ENCODE peak calls at places on chromosome 10, in nine cellular contexts. P is transverse colon, M is brain microvascular endothelial cell, S is mammary epithelial cell, Q is choroid plexus epithelial cell, I is tibial artery, C is fibroblast of pulmonary artery, Z is tibial nerve, T is neural crest cell. W is an unnamed sample.

GRCh38 chr10:103193820-103194529 is 903 bp upstream of the NT5C2 start:
- DNase-seq in P (no peak), M (no peak), S (no peak), Q (peak), I (no peak), C (peak), Z (no peak), T (no peak), W (no peak)

GRCh38 chr10:91073301-91073780 is 147.1 kb upstream of the PCGF5 start:
- DNase-seq in P (no peak), M (no peak), S (no peak), Q (no peak), I (no peak), C (no peak), Z (no peak), T (no peak), W (no peak)

GRCh38 chr10:97347317-97347716 is 12.8 kb upstream of the FRAT2 start:
- DNase-seq in P (no peak), M (no peak), S (no peak), Q (no peak), I (no peak), C (no peak), Z (no peak), T (no peak), W (no peak)

GRCh38 chr10:125762692-125763648 is 12.7 kb downstream of the MMP21 start:
- DNase-seq in P (no peak), M (no peak), S (no peak), Q (no peak), I (no peak), C (no peak), Z (no peak), T (no peak), W (no peak)

GRCh38 chr10:86888585-86889381 is 68.6 kb downstream of the MMRN2 start:
- DNase-seq in P (no peak), M (peak), S (peak), Q (peak), I (no peak), C (peak), Z (no peak), T (no peak), W (no peak)

GRCh38 chr10:6204063-6204340 is 1.3 kb downstream of the PFKFB3 start:
- DNase-seq in P (peak), M (no peak), S (no peak), Q (no peak), I (peak), C (no peak), Z (no peak), T (no peak), W (no peak)

GRCh38 chr10:101769541-101770180 is 6.3 kb downstream of the FGF8 start:
- DNase-seq in P (no peak), M (no peak), S (no peak), Q (no peak), I (no peak), C (no peak), Z (no peak), T (no peak), W (no peak)

GRCh38 chr10:17730667-17731066 is 21.3 kb upstream of the TMEM236 start:
- DNase-seq in P (no peak), M (no peak), S (no peak), Q (no peak), I (no peak), C (peak), Z (no peak), T (no peak), W (no peak)

GRCh38 chr10:6558759-6559429 is 21.2 kb downstream of the PRKCQ start:
- DNase-seq in P (no peak), M (no peak), S (no peak), Q (no peak), I (no peak), C (no peak), Z (no peak), T (no peak), W (no peak)

GRCh38 chr10:80429521-80429966 is 21.2 kb downstream of the PRXL2A start:
- DNase-seq in P (peak), M (no peak), S (peak), Q (no peak), I (peak), C (no peak), Z (no peak), T (no peak), W (no peak)

DNA sequence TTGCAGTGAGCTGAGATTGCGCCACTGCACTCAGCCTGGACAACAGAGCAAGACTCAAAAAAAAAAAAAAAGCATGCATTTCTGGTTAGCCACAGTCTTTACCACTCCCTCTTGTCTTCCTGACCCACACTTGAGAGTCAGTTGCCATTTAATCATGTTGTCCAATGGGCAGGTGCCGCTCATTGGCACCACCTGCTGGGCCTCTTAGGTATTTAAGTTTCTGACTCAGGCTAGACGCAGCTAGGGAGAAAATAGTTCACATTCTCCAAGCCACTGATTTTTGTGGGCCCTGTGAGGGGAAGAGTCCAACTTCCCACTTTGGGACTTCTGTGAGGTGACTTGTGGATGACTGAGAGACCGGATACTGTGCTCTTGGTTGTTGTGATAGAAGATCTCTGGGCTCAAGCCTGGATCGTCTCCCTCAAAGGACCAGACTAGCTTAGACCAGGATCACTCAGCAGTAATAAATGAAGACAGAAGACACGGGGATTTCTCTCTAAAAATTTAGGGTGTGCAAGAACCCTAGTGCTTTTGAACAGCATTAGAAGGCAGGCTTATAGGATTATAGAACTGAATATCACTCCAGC is 26.8 kb upstream of the SORCS3 start:
- DNase-seq in P (no peak), M (peak), S (peak), Q (peak), I (no peak), C (peak), Z (no peak), T (peak), W (no peak)
- TF ChIP-seq CTCF in P (peak), M (peak), S (peak), Q (peak), I (no peak), C (peak), Z (no peak), T (peak), W (no peak)

GRCh38 chr10:11265486-11265885 is 247.8 kb downstream of the CELF2 start:
- DNase-seq in P (no peak), M (no peak), S (no peak), Q (no peak), I (no peak), C (no peak), Z (no peak), T (no peak), W (no peak)

GRCh38 chr10:11270135-11270857 is 252.6 kb downstream of the CELF2 start:
- DNase-seq in P (peak), M (peak), S (peak), Q (peak), I (peak), C (peak), Z (peak), T (peak), W (no peak)

GRCh38 chr10:11272915-11273389 is 255.3 kb downstream of the CELF2 start:
- DNase-seq in P (no peak), M (no peak), S (no peak), Q (no peak), I (no peak), C (no peak), Z (no peak), T (no peak), W (no peak)

GRCh38 chr10:11276475-11276990 is 258.9 kb downstream of the CELF2 start:
- DNase-seq in P (no peak), M (no peak), S (no peak), Q (no peak), I (no peak), C (no peak), Z (no peak), T (no peak), W (no peak)

GRCh38 chr10:11270858-11271179 is 253.1 kb downstream of the CELF2 start:
- DNase-seq in P (no peak), M (no peak), S (no peak), Q (no peak), I (no peak), C (no peak), Z (no peak), T (no peak), W (no peak)
- TF ChIP-seq CTCF in P (no peak), M (no peak), S (no peak), Q (no peak), I (no peak), C (no peak), Z (no peak), T (peak), W (no peak)

DNA sequence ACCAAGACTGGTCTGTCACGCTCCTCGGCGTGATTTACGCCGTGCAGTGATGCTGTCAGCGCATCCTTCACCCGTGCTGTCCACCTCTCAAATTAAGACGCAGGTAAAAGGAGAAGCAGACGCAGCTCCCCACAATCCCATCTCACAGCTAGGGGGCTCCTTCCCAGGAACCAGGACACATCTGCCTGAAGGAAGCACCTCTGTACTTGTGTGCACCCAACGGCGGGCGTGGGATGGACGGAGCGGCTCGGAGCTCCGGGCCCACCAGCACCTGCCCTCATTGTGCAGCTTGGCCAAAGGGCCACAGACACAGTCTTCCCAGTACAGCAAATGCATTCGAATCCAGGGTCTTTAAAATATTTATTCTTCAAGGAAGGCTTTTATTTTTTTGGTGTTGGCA is 55.3 kb downstream of the STK32C start:
- DNase-seq in P (no peak), M (no peak), S (no peak), Q (no peak), I (no peak), C (no peak), Z (no peak), T (no peak), W (no peak)
- TF ChIP-seq CTCF in P (no peak), M (peak), S (no peak), Q (peak), I (no peak), C (no peak), Z (no peak), T (no peak), W (no peak)

GRCh38 chr10:31927597-31928530 is 767 bp downstream of the ARHGAP12 start:
- DNase-seq in P (peak), M (no peak), S (peak), Q (peak), I (peak), C (peak), Z (peak), T (peak), W (no peak)
- TF ChIP-seq CTCF in P (peak), M (peak), S (peak), Q (peak), I (peak), C (peak), Z (peak), T (peak), W (no peak)

GRCh38 chr10:62687230-62687748 is 117.2 kb upstream of the ADO start:
- DNase-seq in P (no peak), M (peak), S (peak), Q (no peak), I (no peak), C (peak), Z (no peak), T (no peak), W (no peak)

GRCh38 chr10:62684911-62685310 is 119.6 kb upstream of the ADO start:
- DNase-seq in P (no peak), M (no peak), S (no peak), Q (no peak), I (no peak), C (no peak), Z (no peak), T (no peak), W (no peak)

DNA sequence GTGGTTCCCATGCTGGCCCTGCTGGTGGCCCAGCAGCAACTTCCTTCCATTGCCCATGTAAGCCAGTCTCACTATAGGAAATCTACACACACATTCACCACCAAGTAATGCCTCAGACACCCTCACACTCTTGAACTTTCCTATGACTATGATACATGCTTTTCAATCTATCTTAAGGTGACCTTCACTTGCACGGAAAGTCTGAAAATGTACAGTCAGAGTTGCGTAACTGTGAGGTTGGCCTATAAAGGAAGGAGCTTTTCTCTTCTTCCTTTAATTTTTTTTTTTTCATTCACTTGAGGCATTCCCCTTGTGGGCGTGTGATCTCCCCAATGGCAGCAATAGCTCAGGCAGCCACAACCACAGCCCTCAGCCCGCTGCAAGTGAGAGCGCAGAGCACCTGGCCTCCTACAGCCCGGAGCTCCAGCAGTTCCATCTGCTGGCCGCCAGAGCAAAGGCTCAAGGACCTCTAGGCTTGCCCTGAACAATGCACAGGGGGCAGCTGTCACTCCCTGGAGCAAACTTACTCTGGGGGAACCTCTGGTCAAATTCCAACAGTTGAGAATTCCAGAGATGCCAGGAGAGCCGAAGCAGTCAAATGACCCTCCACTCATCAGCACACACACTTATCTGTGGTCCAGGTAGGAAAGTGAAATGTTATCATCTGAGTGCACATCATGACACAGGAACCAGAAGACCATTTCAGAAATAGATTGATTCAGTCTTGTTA is 123.1 kb upstream of the ADO start:
- DNase-seq in P (peak), M (peak), S (no peak), Q (peak), I (no peak), C (no peak), Z (no peak), T (no peak), W (no peak)
- TF ChIP-seq CTCF in P (no peak), M (peak), S (no peak), Q (no peak), I (no peak), C (no peak), Z (no peak), T (peak), W (no peak)

GRCh38 chr10:228366-228765 is 93.1 kb downstream of the ZMYND11 start:
- DNase-seq in P (no peak), M (no peak), S (peak), Q (no peak), I (no peak), C (no peak), Z (no peak), T (no peak), W (no peak)

GRCh38 chr10:232061-232460 is 96.8 kb downstream of the ZMYND11 start:
- DNase-seq in P (no peak), M (no peak), S (no peak), Q (no peak), I (no peak), C (no peak), Z (no peak), T (no peak), W (no peak)

GRCh38 chr10:227014-227413 is 91.8 kb downstream of the ZMYND11 start:
- DNase-seq in P (no peak), M (no peak), S (no peak), Q (peak), I (no peak), C (peak), Z (no peak), T (no peak), W (no peak)

GRCh38 chr10:232878-233277 is 97.6 kb downstream of the ZMYND11 start:
- DNase-seq in P (no peak), M (no peak), S (no peak), Q (no peak), I (no peak), C (no peak), Z (no peak), T (no peak), W (no peak)

DNA sequence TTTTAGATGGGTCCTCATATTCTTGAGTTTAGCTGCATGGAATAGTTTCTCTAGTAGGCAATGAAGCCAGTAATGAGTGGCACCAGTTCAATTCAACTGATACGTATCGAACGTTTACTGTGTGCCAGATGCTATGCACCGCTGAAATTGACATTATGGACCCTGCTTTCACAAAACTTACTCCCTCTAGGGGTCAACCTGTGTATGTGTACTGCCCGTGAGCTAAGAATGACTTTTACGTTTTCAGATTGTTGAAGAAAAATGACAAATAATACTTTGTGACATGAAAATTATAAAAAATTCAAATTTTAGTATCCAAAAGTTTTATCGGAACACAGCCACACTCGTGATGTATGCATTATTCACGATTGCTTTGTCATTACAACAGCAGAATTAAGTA is 95.5 kb downstream of the ZMYND11 start:
- DNase-seq in P (no peak), M (no peak), S (no peak), Q (peak), I (no peak), C (no peak), Z (no peak), T (no peak), W (no peak)
- TF ChIP-seq CTCF in P (peak), M (peak), S (peak), Q (peak), I (no peak), C (peak), Z (no peak), T (peak), W (no peak)

GRCh38 chr10:57333880-57334279 is 933.8 kb downstream of the IPMK start:
- DNase-seq in P (no peak), M (no peak), S (no peak), Q (no peak), I (no peak), C (no peak), Z (no peak), T (no peak), W (no peak)
- TF ChIP-seq CTCF in P (no peak), M (no peak), S (no peak), Q (no peak), I (no peak), C (no peak), Z (no peak), T (no peak), W (no peak)

GRCh38 chr10:43390791-43391190 is 18.2 kb downstream of the HNRNPF start:
- DNase-seq in P (no peak), M (peak), S (peak), Q (peak), I (no peak), C (peak), Z (no peak), T (no peak), W (no peak)
- TF ChIP-seq CTCF in P (peak), M (peak), S (peak), Q (peak), I (peak), C (peak), Z (peak), T (peak), W (no peak)

DNA sequence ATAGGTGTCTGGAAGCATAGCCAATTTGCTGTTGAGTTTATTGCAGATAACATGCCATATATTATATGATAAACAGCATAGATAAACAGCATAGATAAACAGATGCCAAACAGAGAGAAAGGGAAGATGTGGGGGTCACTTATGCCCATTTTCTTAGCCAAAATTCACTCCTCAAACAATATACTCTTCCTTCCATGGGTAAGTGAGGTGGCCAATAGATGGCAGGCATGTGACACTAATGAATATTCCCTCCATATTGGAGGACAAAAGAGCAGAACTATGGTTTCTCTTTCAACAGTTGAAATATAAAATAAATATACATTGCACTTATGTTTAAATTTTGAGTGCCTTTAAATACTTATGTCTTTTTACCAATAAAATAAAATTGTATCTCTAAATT is 1212.8 kb downstream of the REEP3 start:
- DNase-seq in P (peak), M (peak), S (no peak), Q (peak), I (no peak), C (peak), Z (no peak), T (peak), W (no peak)
- TF ChIP-seq CTCF in P (peak), M (peak), S (peak), Q (peak), I (no peak), C (peak), Z (no peak), T (peak), W (no peak)

W was measured in omental fat pad.